ENCODE peak calls at places on chromosomes 2 and 18, in eight cellular contexts. O, R, W, Q, V, Y, F and D are unnamed samples.

GRCh38 chr18:79801641-79802040 is 3.9 kb downstream of the KCNG2 start:
- DNase-seq in F (no peak), W (no peak), V (no peak), O (no peak), R (no peak), Q (no peak), Y (no peak), D (no peak)

GRCh38 chr18:45652703-45653490 is 37.6 kb downstream of the SLC14A2 start:
- DNase-seq in O (no peak), Y (no peak), F (peak; percentile 31), V (no peak), Q (no peak), W (peak; percentile 62), R (no peak), D (no peak)

GRCh38 chr18:59022167-59022945 is 117.3 kb upstream of the SEC11C start:
- DNase-seq in Y (no peak), V (no peak), R (no peak), Q (no peak), O (no peak), F (no peak), W (peak; percentile 30), D (no peak)

GRCh38 chr2:176895158-176895557 is 317.4 kb upstream of the HNRNPA3 start:
- DNase-seq in W (no peak), Q (no peak), V (no peak), R (no peak), Y (no peak), F (no peak), O (no peak), D (no peak)

GRCh38 chr18:31219395-31219794 is 56.7 kb upstream of the DSC1 start:
- DNase-seq in O (no peak), W (no peak), V (no peak), R (no peak), Y (no peak), Q (no peak), F (no peak), D (no peak)

GRCh38 chr2:164485541-164485940 is 135.7 kb downstream of the GRB14 start:
- DNase-seq in W (peak; percentile 61), Y (no peak), O (no peak), F (no peak), R (no peak), V (no peak), Q (no peak), D (no peak)

GRCh38 chr2:210477496-210477895 is 937 bp upstream of the LANCL1 start:
- DNase-seq in V (no peak), Y (peak; percentile 47), F (peak; percentile 64), W (peak; percentile 32), R (no peak), Q (peak; percentile 28), O (no peak), D (no peak)

GRCh38 chr18:57898506-57899124 is 95.5 kb upstream of the ATP8B1 start:
- DNase-seq in R (no peak), Y (no peak), Q (no peak), W (peak; percentile 84), V (no peak), F (peak; percentile 94), O (no peak), D (no peak)

GRCh38 chr2:169824373-169825333 is at the start of gene METTL5:
- DNase-seq in R (peak; percentile 59), V (peak; percentile 70), Q (peak; percentile 86), F (peak; percentile 70), O (peak; percentile 92), Y (peak; percentile 84), W (peak; percentile 70), D (peak; percentile 91)

GRCh38 chr2:189267925-189268579 is 88.5 kb upstream of the COL5A2 start:
- DNase-seq in W (peak; percentile 87), V (no peak), O (no peak), Y (no peak), R (no peak), F (peak; percentile 81), Q (no peak), D (no peak)

GRCh38 chr2:26401739-26402541 is at the start of gene DRC1:
- DNase-seq in Q (peak; percentile 62), Y (peak; percentile 38), V (no peak), R (no peak), W (peak; percentile 75), F (peak; percentile 67), O (peak; percentile 64), D (peak; percentile 69)

GRCh38 chr2:227906991-227907390 is 35.6 kb downstream of the DAW1 start:
- DNase-seq in O (no peak), Y (no peak), F (no peak), R (no peak), V (no peak), Q (no peak), W (no peak), D (no peak)

GRCh38 chr2:227903395-227903794 is 32.0 kb downstream of the DAW1 start:
- DNase-seq in R (no peak), F (no peak), Y (no peak), W (no peak), V (no peak), Q (no peak), O (no peak), D (no peak)

DNA sequence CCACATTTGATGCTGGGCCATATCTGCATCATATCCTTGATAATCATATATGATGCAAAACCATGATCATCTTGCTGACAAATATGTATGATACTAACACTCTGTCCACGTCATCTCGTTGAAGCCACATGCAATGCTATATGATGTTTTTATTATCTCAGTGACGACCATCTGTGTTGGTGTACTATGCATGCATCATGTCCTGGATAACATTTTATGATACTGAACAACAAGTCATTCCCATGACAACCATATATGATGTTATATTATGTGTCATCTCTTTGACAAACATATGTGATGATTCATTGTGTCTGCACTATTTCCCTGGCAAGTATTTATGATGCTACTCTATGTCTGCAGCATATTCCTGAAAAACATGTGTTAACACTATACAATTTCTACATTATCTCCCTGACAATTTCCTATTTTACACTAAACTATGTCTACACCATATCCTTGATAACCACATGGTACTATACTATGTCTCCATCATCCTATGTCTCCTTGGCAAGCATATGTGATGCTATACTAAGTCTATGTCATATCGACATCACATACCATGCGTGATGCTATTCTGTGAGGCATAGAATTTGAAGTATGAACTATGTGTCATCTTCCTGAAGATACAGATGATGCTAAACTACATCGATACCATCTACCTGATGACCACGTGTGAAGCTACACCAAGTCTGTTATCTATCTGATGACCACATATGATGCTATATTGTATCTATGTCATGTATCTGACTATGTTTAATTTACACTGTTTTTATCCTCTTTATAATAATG is 37.0 kb downstream of the DAW1 start:
- DNase-seq in V (no peak), F (peak; percentile 46), O (no peak), R (no peak), W (no peak), Y (no peak), Q (no peak), D (no peak)
- TF ChIP-seq CTCF in V (no peak), F (no peak), O (no peak), R (no peak), W (no peak), Y (no peak), Q (no peak), D (no peak)

DNA sequence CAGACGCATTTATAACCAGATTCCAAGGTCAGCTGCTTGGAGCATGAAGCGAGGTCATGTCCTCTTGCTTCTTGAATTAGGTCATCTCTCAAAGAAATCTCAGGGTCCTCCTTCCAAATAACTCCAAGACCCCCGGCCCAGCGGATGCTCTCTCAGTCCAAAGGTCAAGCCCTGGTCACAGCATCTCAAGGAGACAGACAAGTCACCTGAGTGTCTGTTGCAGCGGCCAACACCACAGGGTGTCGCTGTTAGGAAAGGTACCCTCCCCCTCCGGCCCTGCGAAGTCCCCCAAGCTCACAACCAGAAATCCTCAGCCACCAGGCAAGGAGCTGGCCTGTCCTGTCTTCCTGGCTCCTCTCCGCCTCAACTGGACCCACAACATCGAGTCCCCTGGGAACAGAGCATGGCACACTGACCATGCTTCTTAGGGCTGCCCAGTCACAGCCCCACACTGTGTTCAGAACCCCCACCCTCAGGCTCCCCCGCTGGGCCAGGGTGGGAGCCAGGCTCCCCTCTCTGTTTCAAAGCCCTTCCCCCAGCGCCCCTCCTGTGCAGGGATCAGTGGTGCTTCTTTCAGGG is 68.0 kb upstream of the ASAP2 start:
- DNase-seq in F (no peak), W (peak; percentile 14), Q (no peak), R (no peak), Y (peak; percentile 12), O (peak; percentile 42), V (no peak), D (no peak)
- TF ChIP-seq CTCF in F (peak; percentile 28), W (no peak), Q (no peak), R (no peak), Y (no peak), O (peak; percentile 23), V (no peak), D (no peak)

DNA sequence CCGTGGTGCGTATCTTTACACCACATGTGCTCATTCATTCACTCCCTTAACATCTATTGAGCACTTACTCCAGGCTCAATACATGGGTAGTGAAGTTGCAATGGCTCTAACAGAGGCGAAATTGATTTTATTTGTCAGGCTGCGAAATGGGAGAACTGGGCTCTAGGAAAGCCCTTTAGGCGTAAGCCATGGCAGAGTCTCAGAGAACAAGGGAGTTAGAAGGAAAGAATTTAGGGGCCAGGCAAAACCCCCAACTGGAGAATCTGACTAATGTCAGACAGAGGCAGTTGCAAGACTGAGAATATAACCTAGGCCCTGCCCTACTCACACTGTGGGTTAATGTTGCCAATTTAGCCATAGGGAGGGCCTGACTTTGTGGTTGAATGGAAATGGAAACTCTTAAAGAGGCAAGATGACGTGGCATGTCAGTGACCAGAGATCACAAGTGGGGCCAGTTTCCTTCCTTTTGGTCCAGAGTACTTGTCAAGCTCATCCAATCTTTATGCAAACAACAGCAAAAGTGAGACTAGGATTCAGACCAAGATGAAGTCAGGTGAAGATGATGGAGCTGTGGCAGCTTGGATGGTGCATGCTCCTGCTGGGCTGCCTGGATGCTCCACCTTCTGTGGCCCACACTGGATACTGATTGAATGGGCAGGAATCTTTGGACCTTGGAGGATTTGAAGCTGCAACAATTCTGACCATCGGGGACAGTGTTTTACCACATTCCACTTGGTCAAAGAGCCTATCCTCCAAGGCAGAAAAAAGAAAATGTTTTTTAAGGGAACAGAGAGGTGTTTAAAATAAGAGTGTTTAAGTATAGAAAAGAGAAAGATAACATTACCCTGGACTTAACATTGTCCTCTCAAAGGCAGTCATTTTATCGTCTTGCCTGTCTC is 92.2 kb downstream of the CAPN13 start:
- DNase-seq in Q (no peak), W (no peak), Y (peak; percentile 37), V (no peak), O (no peak), F (no peak), R (no peak), D (no peak)
- TF ChIP-seq CTCF in Q (no peak), W (no peak), Y (no peak), V (no peak), O (no peak), F (no peak), R (no peak), D (no peak)

GRCh38 chr2:151943461-151943860 is 115.2 kb upstream of the ARL5A start:
- DNase-seq in W (no peak), V (no peak), Y (no peak), O (no peak), R (no peak), F (no peak), Q (no peak), D (no peak)

GRCh38 chr2:151946856-151947523 is 118.8 kb upstream of the ARL5A start:
- DNase-seq in O (peak; percentile 41), F (peak; percentile 1), R (peak; percentile 16), Q (peak; percentile 40), W (peak; percentile 6), Y (peak; percentile 52), V (peak; percentile 29), D (peak; percentile 35)

GRCh38 chr2:151945602-151946001 is 117.4 kb upstream of the ARL5A start:
- DNase-seq in R (no peak), W (no peak), Y (no peak), O (no peak), F (no peak), V (no peak), Q (no peak), D (no peak)

GRCh38 chr2:151945186-151945585 is 117.0 kb upstream of the ARL5A start:
- DNase-seq in Q (no peak), Y (no peak), V (no peak), F (no peak), O (no peak), W (no peak), R (no peak), D (no peak)

GRCh38 chr2:151947524-151948165 is 119.4 kb upstream of the ARL5A start:
- DNase-seq in F (no peak), W (peak; percentile 58), Q (no peak), Y (no peak), O (no peak), R (no peak), V (no peak), D (no peak)
- TF ChIP-seq CTCF in F (no peak), W (no peak), Q (no peak), Y (peak; percentile 50), O (no peak), R (no peak), V (no peak), D (no peak)